ENCODE peak calls at places on chromosomes 16 and 17, in eight cellular contexts. One of them, this sample, is unnamed. For H3K4me1, the result is how much of the 10 kb centered on the place peaks cover.

GRCh38 chr17:61587242-61587641 is 3.8 kb downstream of the NACA2 start:
- DNase-seq in fibroblast of lung: no peak
- DNase-seq in CD8-positive, alpha-beta T cell: no peak
- DNase-seq in psoas muscle: no peak
- DNase-seq in HCT116: no peak
- DNase-seq in heart left ventricle: no peak
- DNase-seq in prostate gland: no peak
- DNase-seq in uterus: no peak
- DNase-seq in this sample: no peak

GRCh38 chr17:14165672-14166071 is 71.0 kb downstream of the CDRT15 start:
- DNase-seq in psoas muscle: no peak
- DNase-seq in heart left ventricle: no peak
- DNase-seq in fibroblast of lung: no peak
- DNase-seq in CD8-positive, alpha-beta T cell: no peak
- DNase-seq in uterus: no peak
- DNase-seq in HCT116: no peak
- DNase-seq in prostate gland: no peak
- DNase-seq in this sample: no peak

GRCh38 chr16:61926766-61927165 is 109.5 kb downstream of the CDH8 start:
- DNase-seq in fibroblast of lung: peak
- DNase-seq in psoas muscle: no peak
- DNase-seq in uterus: no peak
- DNase-seq in HCT116: no peak
- DNase-seq in prostate gland: no peak
- DNase-seq in CD8-positive, alpha-beta T cell: no peak
- DNase-seq in heart left ventricle: no peak
- DNase-seq in this sample: no peak

GRCh38 chr16:68049448-68049847 is 26.4 kb downstream of the DUS2 start:
- DNase-seq in uterus: no peak
- DNase-seq in fibroblast of lung: no peak
- DNase-seq in prostate gland: no peak
- DNase-seq in CD8-positive, alpha-beta T cell: no peak
- DNase-seq in heart left ventricle: no peak
- DNase-seq in HCT116: no peak
- DNase-seq in psoas muscle: no peak
- DNase-seq in this sample: no peak

GRCh38 chr17:78128616-78129384 is at the start of gene TMC6:
- DNase-seq in HCT116: peak
- DNase-seq in uterus: no peak
- DNase-seq in heart left ventricle: peak
- DNase-seq in fibroblast of lung: no peak
- DNase-seq in CD8-positive, alpha-beta T cell: peak
- DNase-seq in psoas muscle: no peak
- DNase-seq in prostate gland: peak
- DNase-seq in this sample: peak

GRCh38 chr16:1850981-1851380 is 21.0 kb downstream of the MEIOB start:
- DNase-seq in prostate gland: no peak
- DNase-seq in HCT116: no peak
- DNase-seq in psoas muscle: no peak
- DNase-seq in heart left ventricle: no peak
- DNase-seq in CD8-positive, alpha-beta T cell: no peak
- DNase-seq in uterus: no peak
- DNase-seq in fibroblast of lung: no peak
- DNase-seq in this sample: no peak

GRCh38 chr16:73949574-73950348 is 346.9 kb upstream of the PSMD7 start:
- DNase-seq in HCT116: no peak
- DNase-seq in psoas muscle: no peak
- DNase-seq in fibroblast of lung: peak
- DNase-seq in heart left ventricle: no peak
- DNase-seq in uterus: peak
- DNase-seq in prostate gland: peak
- DNase-seq in CD8-positive, alpha-beta T cell: no peak
- DNase-seq in this sample: peak

GRCh38 chr16:5412721-5413120 is 315.1 kb upstream of the EEF2KMT start:
- DNase-seq in uterus: no peak
- DNase-seq in prostate gland: no peak
- DNase-seq in fibroblast of lung: peak
- DNase-seq in HCT116: no peak
- DNase-seq in psoas muscle: no peak
- DNase-seq in CD8-positive, alpha-beta T cell: no peak
- DNase-seq in heart left ventricle: no peak
- DNase-seq in this sample: no peak

GRCh38 chr17:80706454-80706853 is 161.8 kb downstream of the RPTOR start:
- DNase-seq in fibroblast of lung: no peak
- DNase-seq in psoas muscle: no peak
- DNase-seq in HCT116: no peak
- DNase-seq in prostate gland: no peak
- DNase-seq in uterus: no peak
- DNase-seq in CD8-positive, alpha-beta T cell: no peak
- DNase-seq in heart left ventricle: no peak
- DNase-seq in this sample: no peak

GRCh38 chr17:2624292-2624731 is 30.9 kb downstream of the PAFAH1B1 start:
- DNase-seq in psoas muscle: no peak
- DNase-seq in uterus: no peak
- DNase-seq in prostate gland: no peak
- DNase-seq in HCT116: no peak
- DNase-seq in heart left ventricle: no peak
- DNase-seq in fibroblast of lung: no peak
- DNase-seq in CD8-positive, alpha-beta T cell: no peak
- DNase-seq in this sample: no peak

GRCh38 chr16:75105306-75106061 is 11.1 kb downstream of the LDHD start:
- DNase-seq in psoas muscle: no peak
- DNase-seq in prostate gland: no peak
- DNase-seq in uterus: peak
- DNase-seq in fibroblast of lung: no peak
- DNase-seq in CD8-positive, alpha-beta T cell: no peak
- DNase-seq in heart left ventricle: peak
- DNase-seq in HCT116: no peak
- DNase-seq in this sample: no peak
- H3K27ac ChIP-seq in psoas muscle: peak
- H3K27ac ChIP-seq in prostate gland: peak
- H3K27ac ChIP-seq in uterus: peak
- H3K27ac ChIP-seq in fibroblast of lung: no peak
- H3K27ac ChIP-seq in CD8-positive, alpha-beta T cell: no peak
- H3K27ac ChIP-seq in heart left ventricle: peak
- H3K27ac ChIP-seq in HCT116: no peak
- H3K27ac ChIP-seq in this sample: no peak

GRCh38 chr17:66509913-66510312 is 207.5 kb downstream of the PRKCA start:
- DNase-seq in prostate gland: no peak
- DNase-seq in heart left ventricle: no peak
- DNase-seq in fibroblast of lung: no peak
- DNase-seq in uterus: no peak
- DNase-seq in psoas muscle: no peak
- DNase-seq in CD8-positive, alpha-beta T cell: no peak
- DNase-seq in HCT116: no peak
- DNase-seq in this sample: no peak

GRCh38 chr17:66507103-66507923 is 204.9 kb downstream of the PRKCA start:
- DNase-seq in prostate gland: peak
- DNase-seq in CD8-positive, alpha-beta T cell: no peak
- DNase-seq in fibroblast of lung: peak
- DNase-seq in uterus: peak
- DNase-seq in heart left ventricle: no peak
- DNase-seq in psoas muscle: peak
- DNase-seq in HCT116: peak
- DNase-seq in this sample: peak

GRCh38 chr17:66508896-66509843 is 206.8 kb downstream of the PRKCA start:
- DNase-seq in fibroblast of lung: peak
- DNase-seq in psoas muscle: no peak
- DNase-seq in uterus: no peak
- DNase-seq in heart left ventricle: no peak
- DNase-seq in HCT116: peak
- DNase-seq in prostate gland: peak
- DNase-seq in CD8-positive, alpha-beta T cell: no peak
- DNase-seq in this sample: peak

GRCh38 chr17:66506641-66507040 is 204.2 kb downstream of the PRKCA start:
- DNase-seq in CD8-positive, alpha-beta T cell: no peak
- DNase-seq in fibroblast of lung: peak
- DNase-seq in psoas muscle: no peak
- DNase-seq in prostate gland: no peak
- DNase-seq in uterus: no peak
- DNase-seq in heart left ventricle: no peak
- DNase-seq in HCT116: no peak
- DNase-seq in this sample: no peak

DNA sequence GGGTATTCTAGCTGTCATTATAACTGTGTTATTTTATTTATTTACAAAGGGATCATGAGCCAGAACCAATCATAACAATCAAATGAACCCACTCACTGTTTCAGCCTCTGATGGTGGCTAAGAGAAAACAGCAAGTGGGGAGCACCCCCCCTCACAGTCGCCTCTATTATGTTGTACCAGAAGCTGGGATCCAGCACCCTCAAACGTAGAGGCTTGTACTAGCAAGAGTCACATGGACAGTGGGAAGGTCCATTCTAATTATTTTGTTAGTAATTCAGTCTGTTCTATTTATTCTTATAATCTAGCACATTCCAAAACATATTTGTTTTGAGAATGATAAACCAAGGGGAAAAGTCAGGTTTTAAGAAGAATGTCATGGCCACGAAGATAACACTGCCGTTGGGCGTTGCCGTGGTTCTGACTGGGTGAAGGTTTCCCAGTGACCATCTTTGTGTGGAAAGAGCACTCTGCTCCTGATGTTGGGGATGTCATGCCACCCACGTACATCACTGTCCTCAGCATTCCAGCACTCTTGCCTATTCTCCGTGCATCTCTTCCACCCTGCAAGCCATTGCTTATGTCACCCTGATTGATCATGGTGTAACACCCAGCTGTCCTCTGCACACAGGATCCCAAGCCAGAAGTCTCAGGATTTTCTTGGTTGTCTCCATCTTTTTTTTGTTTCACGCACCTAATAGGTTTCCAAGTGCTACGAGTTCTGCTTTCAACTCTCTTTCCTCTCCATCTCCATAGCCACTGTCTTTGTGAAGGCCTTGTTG is 205.8 kb downstream of the PRKCA start:
- DNase-seq in psoas muscle: no peak
- DNase-seq in CD8-positive, alpha-beta T cell: no peak
- DNase-seq in fibroblast of lung: peak
- DNase-seq in prostate gland: no peak
- DNase-seq in uterus: no peak
- DNase-seq in heart left ventricle: no peak
- DNase-seq in HCT116: no peak
- DNase-seq in this sample: no peak
- H3K4me1 ChIP-seq in psoas muscle: under half
- H3K4me1 ChIP-seq in CD8-positive, alpha-beta T cell: under half
- H3K4me1 ChIP-seq in fibroblast of lung: under half
- H3K4me1 ChIP-seq in prostate gland: under half
- H3K4me1 ChIP-seq in uterus: under half
- H3K4me1 ChIP-seq in heart left ventricle: under half
- H3K4me1 ChIP-seq in HCT116: under half
- H3K4me1 ChIP-seq in this sample: under half

GRCh38 chr16:85634747-85635544 is 21.8 kb downstream of the GSE1 start:
- DNase-seq in HCT116: no peak
- DNase-seq in uterus: no peak
- DNase-seq in CD8-positive, alpha-beta T cell: no peak
- DNase-seq in heart left ventricle: no peak
- DNase-seq in psoas muscle: no peak
- DNase-seq in prostate gland: no peak
- DNase-seq in fibroblast of lung: no peak
- DNase-seq in this sample: no peak
- TF ChIP-seq CTCF in HCT116: peak
- TF ChIP-seq CTCF in uterus: no peak
- TF ChIP-seq CTCF in CD8-positive, alpha-beta T cell: no peak
- TF ChIP-seq CTCF in heart left ventricle: no peak
- TF ChIP-seq CTCF in psoas muscle: no peak
- TF ChIP-seq CTCF in prostate gland: peak
- TF ChIP-seq CTCF in fibroblast of lung: peak
- TF ChIP-seq CTCF in this sample: peak

DNA sequence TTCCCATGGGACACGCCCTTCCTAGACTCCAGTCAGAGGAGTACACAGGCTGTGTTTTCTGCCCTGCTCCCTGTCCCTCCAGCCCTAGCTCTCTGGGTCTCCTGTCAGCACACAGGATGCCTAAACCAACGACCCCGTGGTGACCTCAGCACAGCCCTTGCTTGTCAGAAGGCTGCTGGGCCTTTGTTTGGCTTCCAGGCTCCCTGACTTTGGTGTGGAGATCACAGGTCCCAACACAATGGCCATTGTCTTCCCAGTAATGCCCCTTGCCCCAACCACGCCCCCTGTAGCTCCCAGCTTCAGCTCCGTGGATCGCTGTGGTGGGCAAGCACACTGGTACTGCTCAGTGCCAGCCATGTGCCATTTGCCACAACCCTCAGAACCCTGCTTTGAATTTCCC is 15.0 kb downstream of the HNF1B start:
- DNase-seq in uterus: no peak
- DNase-seq in HCT116: no peak
- DNase-seq in fibroblast of lung: no peak
- DNase-seq in psoas muscle: no peak
- DNase-seq in prostate gland: no peak
- DNase-seq in heart left ventricle: no peak
- DNase-seq in CD8-positive, alpha-beta T cell: no peak
- DNase-seq in this sample: no peak
- H3K27ac ChIP-seq in uterus: no peak
- H3K27ac ChIP-seq in HCT116: no peak
- H3K27ac ChIP-seq in fibroblast of lung: no peak
- H3K27ac ChIP-seq in psoas muscle: no peak
- H3K27ac ChIP-seq in prostate gland: no peak
- H3K27ac ChIP-seq in heart left ventricle: no peak
- H3K27ac ChIP-seq in CD8-positive, alpha-beta T cell: no peak
- H3K27ac ChIP-seq in this sample: peak

GRCh38 chr16:75345711-75346110 is 87.6 kb downstream of the CFDP1 start:
- DNase-seq in fibroblast of lung: no peak
- DNase-seq in uterus: no peak
- DNase-seq in HCT116: no peak
- DNase-seq in psoas muscle: no peak
- DNase-seq in CD8-positive, alpha-beta T cell: no peak
- DNase-seq in prostate gland: no peak
- DNase-seq in heart left ventricle: no peak
- DNase-seq in this sample: no peak

GRCh38 chr16:75340715-75341500 is 89.5 kb upstream of the BCAR1 start:
- DNase-seq in psoas muscle: no peak
- DNase-seq in HCT116: no peak
- DNase-seq in fibroblast of lung: peak
- DNase-seq in prostate gland: no peak
- DNase-seq in CD8-positive, alpha-beta T cell: no peak
- DNase-seq in heart left ventricle: no peak
- DNase-seq in uterus: no peak
- DNase-seq in this sample: no peak

GRCh38 chr16:75341934-75342811 is 90.7 kb upstream of the BCAR1 start:
- DNase-seq in HCT116: no peak
- DNase-seq in psoas muscle: no peak
- DNase-seq in prostate gland: peak
- DNase-seq in heart left ventricle: no peak
- DNase-seq in CD8-positive, alpha-beta T cell: no peak
- DNase-seq in uterus: peak
- DNase-seq in fibroblast of lung: peak
- DNase-seq in this sample: no peak

GRCh38 chr16:75337430-75337829 is 86.0 kb upstream of the BCAR1 start:
- DNase-seq in psoas muscle: no peak
- DNase-seq in HCT116: no peak
- DNase-seq in CD8-positive, alpha-beta T cell: no peak
- DNase-seq in fibroblast of lung: no peak
- DNase-seq in uterus: no peak
- DNase-seq in prostate gland: no peak
- DNase-seq in heart left ventricle: no peak
- DNase-seq in this sample: no peak

DNA sequence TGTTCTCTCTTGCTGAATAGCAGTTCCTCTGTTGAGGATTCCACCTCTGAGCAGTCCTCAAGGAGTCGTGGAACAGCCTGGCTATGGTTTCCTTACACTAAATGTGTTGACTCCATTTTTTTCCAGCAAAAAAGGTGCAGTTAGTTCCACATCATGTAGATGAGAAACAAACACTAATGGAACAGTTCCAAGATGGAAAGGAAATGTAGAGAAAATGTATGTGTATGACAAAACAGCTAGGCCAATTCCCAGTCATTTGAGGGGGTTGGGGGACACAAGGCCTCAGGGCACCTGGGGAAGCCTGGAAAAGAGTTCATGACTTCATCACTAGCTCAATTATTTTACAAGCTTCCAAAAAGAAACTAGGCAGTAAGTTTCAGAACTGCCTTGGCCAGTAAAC is 90.0 kb downstream of the CFDP1 start:
- DNase-seq in prostate gland: no peak
- DNase-seq in fibroblast of lung: no peak
- DNase-seq in psoas muscle: no peak
- DNase-seq in HCT116: no peak
- DNase-seq in heart left ventricle: no peak
- DNase-seq in uterus: no peak
- DNase-seq in CD8-positive, alpha-beta T cell: no peak
- DNase-seq in this sample: no peak
- H3K4me1 ChIP-seq in prostate gland: under half
- H3K4me1 ChIP-seq in fibroblast of lung: under half
- H3K4me1 ChIP-seq in psoas muscle: under half
- H3K4me1 ChIP-seq in HCT116: under half
- H3K4me1 ChIP-seq in heart left ventricle: under half
- H3K4me1 ChIP-seq in uterus: under half
- H3K4me1 ChIP-seq in CD8-positive, alpha-beta T cell: under half
- H3K4me1 ChIP-seq in this sample: under half